ENCODE peak calls at places on chromosomes 4 and X, in ten cellular contexts. P is tibial nerve, Q is upper lobe of left lung, L is right lobe of liver, Z is esophagus muscularis mucosa, J is A549, O is H1, A is HCT116, C is sigmoid colon, K is heart left ventricle. N is an unnamed sample.

GRCh38 chrX:46477435-46477834 is 67.8 kb downstream of the ZNF674 start:
- DNase-seq in P (no peak), Q (no peak), L (no peak), Z (no peak), J (no peak), O (no peak), A (no peak), C (no peak), K (peak), N (no peak)

GRCh38 chr4:19239565-19239964 is 1012.1 kb upstream of the SLIT2 start:
- DNase-seq in P (no peak), Q (no peak), L (no peak), Z (no peak), J (no peak), O (no peak), A (no peak), C (no peak), K (no peak), N (peak)

GRCh38 chrX:281166-281999 is at the start of gene PLCXD1:
- DNase-seq in P (peak), Q (no peak), L (no peak), Z (no peak), J (peak), O (peak), A (no peak), C (peak), K (peak), N (no peak)

GRCh38 chr4:112003508-112003907 is 141.7 kb upstream of the FAM241A start:
- DNase-seq in P (no peak), Q (no peak), L (no peak), Z (no peak), J (no peak), O (no peak), A (no peak), C (no peak), K (no peak), N (no peak)

GRCh38 chr4:48297447-48297846 is 27.8 kb upstream of the TEC start:
- DNase-seq in P (no peak), Q (no peak), L (no peak), Z (no peak), J (no peak), O (no peak), A (no peak), C (no peak), K (no peak), N (no peak)

GRCh38 chr4:128286474-128287158 is 997 bp downstream of the PGRMC2 start:
- DNase-seq in P (no peak), Q (no peak), L (no peak), Z (no peak), J (peak), O (no peak), A (peak), C (no peak), K (no peak), N (no peak)

GRCh38 chr4:76485450-76485849 is 50.4 kb downstream of the SHROOM3 start:
- DNase-seq in P (no peak), Q (no peak), L (no peak), Z (no peak), J (no peak), O (no peak), A (peak), C (no peak), K (no peak), N (no peak)

GRCh38 chr4:119521306-119521705 is 107.3 kb downstream of the PDE5A start:
- DNase-seq in P (no peak), Q (no peak), L (no peak), Z (no peak), J (no peak), O (no peak), A (no peak), C (no peak), K (no peak), N (no peak)

GRCh38 chr4:107734120-107734519 is 14.1 kb upstream of the PAPSS1 start:
- DNase-seq in P (no peak), Q (no peak), L (no peak), Z (no peak), J (no peak), O (peak), A (no peak), C (no peak), K (no peak), N (no peak)

GRCh38 chr4:145937990-145938611 is 522 bp downstream of the ZNF827 start:
- DNase-seq in P (no peak), Q (no peak), L (no peak), Z (no peak), J (no peak), O (peak), A (no peak), C (no peak), K (peak), N (no peak)

GRCh38 chr4:75820197-75820596 is 82.1 kb downstream of the PPEF2 start:
- DNase-seq in P (no peak), Q (no peak), L (no peak), Z (no peak), J (no peak), O (no peak), A (no peak), C (no peak), K (no peak), N (no peak)

GRCh38 chrX:11499076-11500044 is 166.4 kb downstream of the ARHGAP6 start:
- DNase-seq in P (no peak), Q (no peak), L (no peak), Z (no peak), J (no peak), O (no peak), A (no peak), C (no peak), K (no peak), N (no peak)

GRCh38 chr4:179583221-179583620 is 2141.0 kb upstream of the AGA start:
- DNase-seq in P (no peak), Q (no peak), L (no peak), Z (no peak), J (no peak), O (no peak), A (no peak), C (no peak), K (no peak), N (no peak)

GRCh38 chr4:122328893-122329292 is 49.9 kb upstream of the ADAD1 start:
- DNase-seq in P (no peak), Q (no peak), L (no peak), Z (no peak), J (no peak), O (no peak), A (no peak), C (no peak), K (no peak), N (no peak)

GRCh38 chr4:10106421-10107039 is 10.1 kb downstream of the WDR1 start:
- DNase-seq in P (peak), Q (peak), L (peak), Z (peak), J (peak), O (no peak), A (peak), C (peak), K (peak), N (peak)

DNA sequence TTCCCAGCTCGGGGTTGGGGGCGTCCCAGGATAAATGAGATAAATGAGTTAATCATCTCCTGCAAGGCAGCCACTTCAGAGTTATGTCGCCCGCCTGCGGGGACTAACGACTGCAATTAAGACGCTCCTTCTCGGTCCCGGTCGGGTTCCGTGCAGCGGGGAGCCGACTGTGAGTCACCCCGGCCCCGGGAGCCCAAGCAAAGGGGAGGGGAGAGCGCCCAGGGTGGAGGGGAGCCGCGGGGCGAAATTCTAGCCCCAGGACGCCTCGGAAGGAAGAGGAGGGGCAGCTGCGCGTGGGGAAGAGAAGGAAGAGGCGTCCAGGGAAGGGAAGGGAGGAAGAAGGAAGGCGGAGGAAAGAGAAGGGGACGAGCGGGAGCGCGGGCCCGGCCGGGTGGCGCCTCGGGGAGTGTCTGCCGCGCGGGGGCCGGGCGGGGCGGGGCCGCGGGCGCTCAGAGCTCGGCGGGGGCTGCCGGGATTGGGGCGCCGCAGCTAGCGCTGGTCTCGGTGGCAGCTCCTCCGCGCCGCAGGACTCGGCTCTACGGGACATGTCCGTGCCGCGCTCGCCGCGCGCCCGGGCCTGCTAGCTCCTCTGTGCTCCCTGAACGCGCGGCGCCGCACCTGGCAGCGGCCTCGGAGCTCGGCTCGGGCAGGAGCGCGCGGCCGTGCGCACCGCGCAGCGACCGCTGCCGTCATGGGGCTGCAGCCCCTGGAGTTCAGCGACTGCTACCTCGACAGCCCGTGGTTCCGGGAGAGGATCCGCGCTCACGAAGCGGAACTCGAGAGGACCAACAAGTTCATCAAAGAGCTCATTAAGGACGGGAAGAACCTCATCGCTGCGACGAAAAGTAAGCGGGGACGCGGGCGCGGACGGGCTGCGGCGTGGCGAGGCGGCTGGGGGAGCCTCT is at the start of gene ARHGAP10:
- DNase-seq in P (peak), Q (peak), L (peak), Z (peak), J (peak), O (peak), A (no peak), C (peak), K (peak), N (peak)
- TF ChIP-seq POLR2A in P (peak), Q (peak), L (peak), Z (peak), J (peak), O (peak), A (peak), C (no peak), K (no peak), N (peak)

GRCh38 chrX:123961268-123962005 is at the start of gene STAG2:
- DNase-seq in P (peak), Q (peak), L (peak), Z (peak), J (peak), O (peak), A (peak), C (peak), K (peak), N (peak)
- TF ChIP-seq POLR2A in P (peak), Q (no peak), L (no peak), Z (no peak), J (no peak), O (peak), A (no peak), C (peak), K (no peak), N (no peak)

GRCh38 chrX:70808942-70809940 is 99.3 kb downstream of the TEX11 start:
- DNase-seq in P (no peak), Q (no peak), L (no peak), Z (no peak), J (no peak), O (no peak), A (no peak), C (no peak), K (no peak), N (no peak)

DNA sequence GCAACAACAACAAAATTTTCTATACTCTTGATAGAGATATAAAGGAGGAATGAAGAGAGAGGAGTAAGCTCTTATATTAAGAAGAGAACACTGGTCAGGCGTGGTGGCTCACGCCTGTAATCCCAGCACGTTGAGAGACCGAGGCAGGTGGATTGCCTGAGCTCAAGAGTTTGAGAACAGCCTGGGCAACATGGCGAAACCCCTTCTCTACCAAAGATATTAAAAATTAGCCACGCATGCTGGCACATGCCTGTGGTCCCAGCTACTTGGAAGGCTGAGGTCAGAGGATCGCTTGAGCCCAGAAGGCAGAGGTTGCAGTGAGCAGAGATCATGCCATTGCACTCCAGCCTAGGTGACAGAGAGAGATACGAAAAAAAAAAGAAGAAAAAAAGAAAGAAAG is 102.4 kb downstream of the TEX11 start:
- DNase-seq in P (no peak), Q (no peak), L (no peak), Z (no peak), J (no peak), O (no peak), A (no peak), C (no peak), K (no peak), N (no peak)
- TF ChIP-seq POLR2A in P (no peak), Q (no peak), L (no peak), Z (no peak), J (no peak), O (no peak), A (no peak), C (no peak), K (no peak), N (no peak)

GRCh38 chrX:154478728-154479622 is at the start of gene LAGE3:
- DNase-seq in P (peak), Q (peak), L (peak), Z (peak), J (peak), O (peak), A (peak), C (peak), K (peak), N (peak)
- TF ChIP-seq POLR2A in P (peak), Q (no peak), L (peak), Z (peak), J (peak), O (peak), A (peak), C (no peak), K (no peak), N (peak)

DNA sequence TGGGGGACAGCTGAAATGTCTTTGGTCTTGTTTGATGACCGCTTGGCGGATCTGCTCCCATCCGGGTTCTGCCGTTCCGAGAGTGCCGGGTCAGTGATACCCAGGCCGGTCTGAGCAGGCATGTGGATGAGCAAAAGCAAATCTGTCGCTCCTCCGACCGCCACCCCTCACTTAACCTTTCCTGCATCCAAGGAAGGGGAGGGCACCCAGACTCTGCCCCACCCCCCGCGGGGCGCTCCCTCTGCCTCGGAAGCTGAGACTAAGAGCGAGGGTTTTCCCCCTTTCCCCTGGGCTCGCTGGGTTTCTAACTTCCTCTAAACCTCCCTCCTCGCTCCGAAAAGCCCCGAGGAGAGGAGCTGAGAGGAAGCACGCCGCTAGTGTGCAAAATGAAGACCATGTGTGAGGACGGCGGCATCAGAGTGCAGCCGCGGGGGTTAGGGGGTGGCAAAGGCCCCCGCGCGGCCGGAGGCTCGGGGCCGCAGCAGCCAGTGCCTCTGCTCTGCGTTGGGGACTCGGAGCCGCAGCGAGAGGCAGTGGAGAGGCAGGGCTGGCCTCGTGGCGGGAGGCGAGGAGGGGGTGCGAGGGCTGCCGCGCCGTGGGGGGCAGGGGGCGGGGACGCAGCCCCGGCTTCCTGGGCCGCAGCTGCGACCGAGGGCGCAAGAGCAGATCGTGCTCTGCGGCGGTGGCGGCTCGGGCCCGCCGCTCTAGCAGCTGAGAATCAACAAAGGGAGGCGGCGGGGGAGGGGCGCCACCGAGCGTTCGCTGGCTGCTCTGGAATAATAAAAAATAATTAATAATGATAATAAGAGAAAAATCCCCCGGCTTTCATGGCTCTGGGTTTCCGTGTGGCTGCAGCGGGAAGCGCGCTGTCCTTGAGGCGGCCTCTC is 55.8 kb upstream of the BCOR start:
- DNase-seq in P (no peak), Q (peak), L (peak), Z (no peak), J (peak), O (peak), A (no peak), C (peak), K (peak), N (peak)
- TF ChIP-seq POLR2A in P (no peak), Q (no peak), L (no peak), Z (no peak), J (peak), O (no peak), A (no peak), C (no peak), K (no peak), N (peak)